ENCODE peak calls at places on chromosome 9, in four cellular contexts. U is thoracic aorta, K is anterior cingulate cortex, L is esophagus squamous epithelium. F is an unnamed sample.

GRCh38 chr9:124735121-124735520 is 36.0 kb downstream of the NR6A1 start:
- DNase-seq in U (no peak), K (no peak), L (no peak), F (no peak)

GRCh38 chr9:37966443-37967271 is 62.7 kb upstream of the SLC25A51 start:
- DNase-seq in U (no peak), K (no peak), L (no peak), F (no peak)

GRCh38 chr9:126150411-126151030 is 176.1 kb upstream of the MVB12B start:
- DNase-seq in U (no peak), K (no peak), L (no peak), F (no peak)

GRCh38 chr9:9552665-9553064 is 1060.1 kb downstream of the PTPRD start:
- DNase-seq in U (no peak), K (no peak), L (no peak), F (no peak)

GRCh38 chr9:114156658-114157421 is 1.5 kb downstream of the COL27A1 start:
- DNase-seq in U (no peak), K (peak), L (no peak), F (no peak)

GRCh38 chr9:77707696-77708095 is 59.6 kb upstream of the GNA14 start:
- DNase-seq in U (peak), K (no peak), L (no peak), F (peak)

GRCh38 chr9:10678790-10679189 is 66.0 kb upstream of the PTPRD start:
- DNase-seq in U (no peak), K (no peak), L (no peak), F (no peak)

GRCh38 chr9:87973791-87974292 is 491 bp downstream of the CDK20 start:
- DNase-seq in U (no peak), K (peak), L (no peak), F (no peak)

GRCh38 chr9:131264231-131264630 is 12.1 kb downstream of the FAM78A start:
- DNase-seq in U (no peak), K (no peak), L (no peak), F (no peak)

GRCh38 chr9:90420714-90421513 is 221.7 kb downstream of the DIRAS2 start:
- DNase-seq in U (no peak), K (no peak), L (no peak), F (no peak)

GRCh38 chr9:35688558-35689350 is 971 bp downstream of the TPM2 start:
- DNase-seq in U (no peak), K (no peak), L (no peak), F (no peak)

GRCh38 chr9:30235068-30235467 is 2149.4 kb upstream of the ACO1 start:
- DNase-seq in U (no peak), K (no peak), L (no peak), F (no peak)

GRCh38 chr9:137446851-137447471 is 5.8 kb upstream of the ENTPD8 start:
- DNase-seq in U (no peak), K (no peak), L (no peak), F (no peak)